ENCODE peak calls at places on chromosomes 13 and 19, in four cellular contexts. One of them, this sample, is unnamed.
A peak's percentile ranks its signal among the peaks of the same experiment; 100 is the strongest.

GRCh38 chr13:46334423-46334822 is 52.6 kb downstream of the RUBCNL start:
- DNase-seq in stomach: no peak
- DNase-seq in uterus: no peak
- DNase-seq in tibial nerve: no peak
- DNase-seq in this sample: no peak

GRCh38 chr13:30607908-30608307 is 9.8 kb upstream of the USPL1 start:
- DNase-seq in stomach: peak; percentile 34
- DNase-seq in uterus: no peak
- DNase-seq in tibial nerve: no peak
- DNase-seq in this sample: no peak

GRCh38 chr13:40344270-40345148 is 321.9 kb downstream of the FOXO1 start:
- DNase-seq in stomach: no peak
- DNase-seq in uterus: no peak
- DNase-seq in tibial nerve: no peak
- DNase-seq in this sample: no peak

GRCh38 chr19:1674293-1674679 is 21.9 kb upstream of the TCF3 start:
- DNase-seq in stomach: no peak
- DNase-seq in uterus: no peak
- DNase-seq in tibial nerve: no peak
- DNase-seq in this sample: no peak

GRCh38 chr13:112229445-112229844 is 146.7 kb upstream of the SPACA7 start:
- DNase-seq in stomach: no peak
- DNase-seq in uterus: no peak
- DNase-seq in tibial nerve: no peak
- DNase-seq in this sample: peak; percentile 56

GRCh38 chr13:110279684-110280083 is 27.3 kb downstream of the COL4A1 start:
- DNase-seq in stomach: no peak
- DNase-seq in uterus: no peak
- DNase-seq in tibial nerve: no peak
- DNase-seq in this sample: no peak

GRCh38 chr13:37198629-37199028 is 93.2 kb upstream of the CSNK1A1L start:
- DNase-seq in stomach: no peak
- DNase-seq in uterus: no peak
- DNase-seq in tibial nerve: no peak
- DNase-seq in this sample: no peak

GRCh38 chr19:7849631-7850428 is 19.8 kb downstream of the EVI5L start:
- DNase-seq in stomach: no peak
- DNase-seq in uterus: no peak
- DNase-seq in tibial nerve: no peak
- DNase-seq in this sample: no peak

GRCh38 chr13:20407759-20408158 is 117.9 kb downstream of the CRYL1 start:
- DNase-seq in stomach: peak; percentile 17
- DNase-seq in uterus: no peak
- DNase-seq in tibial nerve: no peak
- DNase-seq in this sample: no peak

GRCh38 chr13:79457948-79458347 is 23.0 kb upstream of the NDFIP2 start:
- DNase-seq in stomach: no peak
- DNase-seq in uterus: no peak
- DNase-seq in tibial nerve: no peak
- DNase-seq in this sample: no peak

GRCh38 chr13:96967248-96967745 is 27.0 kb downstream of the OXGR1 start:
- DNase-seq in stomach: no peak
- DNase-seq in uterus: no peak
- DNase-seq in tibial nerve: no peak
- DNase-seq in this sample: no peak

GRCh38 chr19:11649941-11650340 is 52.7 kb downstream of the ZNF627 start:
- DNase-seq in stomach: no peak
- DNase-seq in uterus: no peak
- DNase-seq in tibial nerve: no peak
- DNase-seq in this sample: no peak

GRCh38 chr13:110887242-110887954 is 27.5 kb downstream of the ANKRD10 start:
- DNase-seq in stomach: no peak
- DNase-seq in uterus: no peak
- DNase-seq in tibial nerve: no peak
- DNase-seq in this sample: no peak

GRCh38 chr13:30362869-30363268 is 55.5 kb upstream of the KATNAL1 start:
- DNase-seq in stomach: no peak
- DNase-seq in uterus: no peak
- DNase-seq in tibial nerve: peak; percentile 20
- DNase-seq in this sample: no peak

GRCh38 chr19:38211779-38212178 is 12.2 kb downstream of the DPF1 start:
- DNase-seq in stomach: no peak
- DNase-seq in uterus: no peak
- DNase-seq in tibial nerve: no peak
- DNase-seq in this sample: no peak

GRCh38 chr13:109451726-109452125 is 334.7 kb downstream of the IRS2 start:
- DNase-seq in stomach: no peak
- DNase-seq in uterus: no peak
- DNase-seq in tibial nerve: no peak
- DNase-seq in this sample: no peak

GRCh38 chr13:44024496-44025155 is 144.9 kb downstream of the LACC1 start:
- DNase-seq in stomach: no peak
- DNase-seq in uterus: no peak
- DNase-seq in tibial nerve: no peak
- DNase-seq in this sample: no peak

GRCh38 chr13:97267418-97268059 is 45.4 kb downstream of the MBNL2 start:
- DNase-seq in stomach: no peak
- DNase-seq in uterus: no peak
- DNase-seq in tibial nerve: no peak
- DNase-seq in this sample: no peak

GRCh38 chr19:29860492-29860891 is 48.7 kb downstream of the CCNE1 start:
- DNase-seq in stomach: no peak
- DNase-seq in uterus: no peak
- DNase-seq in tibial nerve: no peak
- DNase-seq in this sample: no peak

GRCh38 chr19:8811315-8812172 is 20.6 kb downstream of the ZNF558 start:
- DNase-seq in stomach: no peak
- DNase-seq in uterus: no peak
- DNase-seq in tibial nerve: no peak
- DNase-seq in this sample: no peak

GRCh38 chr19:8259142-8259921 is 48.8 kb downstream of the CD320 start:
- DNase-seq in stomach: no peak
- DNase-seq in uterus: no peak
- DNase-seq in tibial nerve: no peak
- DNase-seq in this sample: peak; percentile 57

GRCh38 chr13:31629085-31629785 is 110.1 kb upstream of the RXFP2 start:
- DNase-seq in stomach: no peak
- DNase-seq in uterus: no peak
- DNase-seq in tibial nerve: no peak
- DNase-seq in this sample: no peak

GRCh38 chr13:106568225-106569003 is 477 bp upstream of the ARGLU1 start:
- DNase-seq in stomach: no peak
- DNase-seq in uterus: no peak
- DNase-seq in tibial nerve: no peak
- DNase-seq in this sample: no peak

GRCh38 chr19:4533334-4533733 is 1.7 kb downstream of the PLIN5 start:
- DNase-seq in stomach: no peak
- DNase-seq in uterus: no peak
- DNase-seq in tibial nerve: no peak
- DNase-seq in this sample: no peak

DNA sequence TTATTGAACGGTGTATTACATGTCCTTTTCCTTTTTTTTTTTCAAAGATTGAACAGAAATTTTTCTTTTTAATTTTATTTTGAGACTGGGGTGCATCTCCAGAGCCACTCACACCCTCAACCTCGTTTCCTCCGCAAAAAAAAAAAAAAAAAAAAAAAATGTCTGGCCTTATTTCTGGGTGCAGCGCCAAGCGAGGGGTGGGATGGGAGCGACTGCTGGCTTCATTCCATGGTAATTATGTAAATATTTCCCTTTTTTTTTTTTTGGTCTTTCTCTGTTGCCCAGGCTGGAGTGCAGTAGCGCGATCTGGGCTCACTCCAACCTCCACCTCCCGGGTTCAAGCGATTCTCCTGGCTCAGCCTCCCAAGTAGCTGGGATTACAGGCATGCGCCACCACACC is 36.9 kb downstream of the ZSWIM4 start:
- DNase-seq in stomach: no peak
- DNase-seq in uterus: no peak
- DNase-seq in tibial nerve: no peak
- DNase-seq in this sample: no peak
- TF ChIP-seq POLR2A in stomach: peak; percentile 14
- TF ChIP-seq POLR2A in uterus: no peak
- TF ChIP-seq POLR2A in tibial nerve: no peak
- TF ChIP-seq POLR2A in this sample: no peak

DNA sequence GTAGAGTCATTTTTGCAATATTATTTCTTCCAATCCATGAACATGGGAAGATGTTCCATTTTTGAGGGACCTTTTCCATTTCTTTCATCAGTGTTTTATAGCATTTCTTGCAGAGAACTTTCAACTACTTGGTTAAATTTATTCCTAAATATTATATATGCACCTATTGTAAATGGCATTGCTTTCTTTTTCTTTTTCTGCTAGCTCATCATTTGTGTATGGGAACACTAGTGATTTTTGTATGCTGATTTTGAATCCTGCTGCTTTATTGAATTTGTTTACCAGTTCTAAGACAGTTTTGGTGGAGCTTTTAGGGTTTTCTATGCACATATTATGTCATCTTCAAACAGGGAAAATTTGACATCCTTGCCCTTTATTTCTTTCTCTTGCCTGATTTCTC is 7.2 kb upstream of the CYP4F2 start:
- DNase-seq in stomach: no peak
- DNase-seq in uterus: no peak
- DNase-seq in tibial nerve: no peak
- DNase-seq in this sample: no peak
- TF ChIP-seq CTCF in stomach: no peak
- TF ChIP-seq CTCF in uterus: no peak
- TF ChIP-seq CTCF in tibial nerve: no peak
- TF ChIP-seq CTCF in this sample: no peak

DNA sequence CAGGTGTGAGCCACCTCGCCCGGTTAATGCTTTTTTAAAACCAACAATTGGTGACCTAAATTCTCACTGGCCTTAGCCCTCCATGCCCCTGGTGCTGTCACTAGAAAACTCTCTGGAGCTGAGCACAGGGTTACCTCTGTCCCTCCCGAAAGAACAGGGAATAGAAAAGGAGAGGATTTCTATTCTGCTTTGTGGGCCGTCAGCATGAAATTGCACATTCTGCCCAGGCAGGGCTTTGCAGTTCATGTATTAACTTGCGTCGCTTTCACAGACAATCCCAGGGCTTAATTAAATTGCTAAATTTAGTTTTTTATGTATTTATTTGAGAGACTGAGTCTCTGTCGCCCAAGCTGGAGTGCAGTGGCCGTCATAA is 583 bp upstream of the ZNF480 start:
- DNase-seq in stomach: no peak
- DNase-seq in uterus: no peak
- DNase-seq in tibial nerve: no peak
- DNase-seq in this sample: no peak
- H3K4me1 ChIP-seq in stomach: peaks cover 24% of the 10 kb centered on the region
- H3K4me1 ChIP-seq in uterus: peaks cover 4% of the 10 kb centered on the region
- H3K4me1 ChIP-seq in tibial nerve: no peaks in the 10 kb centered on the region
- H3K4me1 ChIP-seq in this sample: peaks cover 25% of the 10 kb centered on the region

GRCh38 chr19:639251-640155 is at the start of gene FGF22:
- DNase-seq in stomach: peak; percentile 97
- DNase-seq in uterus: peak; percentile 91
- DNase-seq in tibial nerve: peak; percentile 91
- DNase-seq in this sample: peak; percentile 96

GRCh38 chr19:638901-639250 is 803 bp upstream of the FGF22 start:
- DNase-seq in stomach: no peak
- DNase-seq in uterus: no peak
- DNase-seq in tibial nerve: no peak
- DNase-seq in this sample: no peak

GRCh38 chr19:641702-642101 is 2.0 kb downstream of the FGF22 start:
- DNase-seq in stomach: no peak
- DNase-seq in uterus: no peak
- DNase-seq in tibial nerve: no peak
- DNase-seq in this sample: no peak

GRCh38 chr19:640606-641170 is 1.0 kb downstream of the FGF22 start:
- DNase-seq in stomach: no peak
- DNase-seq in uterus: no peak
- DNase-seq in tibial nerve: no peak
- DNase-seq in this sample: no peak

DNA sequence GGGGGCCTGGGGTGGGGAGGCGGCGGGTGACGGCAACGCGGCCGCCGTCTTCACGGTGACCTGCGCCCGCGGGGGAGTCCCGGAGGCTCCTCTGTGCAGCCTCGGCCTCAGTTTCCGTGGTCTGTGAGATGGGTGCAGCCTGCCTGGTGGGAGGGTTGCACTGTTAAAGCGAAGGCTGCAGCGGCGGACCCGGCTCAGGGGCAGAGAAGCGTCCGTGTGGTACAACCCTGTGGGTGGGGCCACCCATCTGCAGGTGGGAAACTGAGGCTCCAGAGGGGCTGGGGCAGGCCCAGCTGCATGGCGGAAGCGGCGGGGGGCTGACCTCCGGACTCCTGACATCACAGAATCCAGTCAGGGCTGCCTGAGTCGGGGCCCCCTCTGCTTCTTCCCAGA is 473 bp downstream of the FGF22 start:
- DNase-seq in stomach: no peak
- DNase-seq in uterus: no peak
- DNase-seq in tibial nerve: no peak
- DNase-seq in this sample: no peak
- TF ChIP-seq POLR2A in stomach: no peak
- TF ChIP-seq POLR2A in uterus: no peak
- TF ChIP-seq POLR2A in tibial nerve: no peak
- TF ChIP-seq POLR2A in this sample: no peak

GRCh38 chr19:47002106-47002766 is 17.4 kb upstream of the NPAS1 start:
- DNase-seq in stomach: peak; percentile 45
- DNase-seq in uterus: no peak
- DNase-seq in tibial nerve: no peak
- DNase-seq in this sample: no peak
- TF ChIP-seq CTCF in stomach: no peak
- TF ChIP-seq CTCF in uterus: no peak
- TF ChIP-seq CTCF in tibial nerve: no peak
- TF ChIP-seq CTCF in this sample: no peak

DNA sequence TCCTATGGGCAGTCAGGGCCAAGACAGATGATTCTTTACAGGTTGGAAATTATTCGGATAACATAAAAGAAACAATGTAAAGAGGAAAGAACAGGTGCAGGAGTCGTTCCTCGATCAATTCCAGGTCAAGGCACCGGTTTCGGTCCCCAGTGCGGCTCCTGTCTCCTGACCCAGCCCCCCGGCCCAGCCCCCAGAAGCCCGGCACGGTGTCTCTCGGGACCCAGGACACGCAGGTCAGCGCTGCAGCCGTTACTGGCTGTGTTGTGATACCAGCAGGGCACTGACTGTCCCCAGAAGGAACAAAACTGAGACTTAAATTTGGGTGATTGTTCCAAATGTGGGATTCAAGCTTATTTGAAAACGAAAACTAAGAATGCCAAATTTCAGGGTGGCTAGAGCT is 8.5 kb downstream of the RASA3 start:
- DNase-seq in stomach: no peak
- DNase-seq in uterus: no peak
- DNase-seq in tibial nerve: no peak
- DNase-seq in this sample: no peak
- H3K4me1 ChIP-seq in stomach: peaks cover 52% of the 10 kb centered on the region
- H3K4me1 ChIP-seq in uterus: no peaks in the 10 kb centered on the region
- H3K4me1 ChIP-seq in tibial nerve: peaks cover 51% of the 10 kb centered on the region
- H3K4me1 ChIP-seq in this sample: peaks cover 92% of the 10 kb centered on the region